ENCODE peak calls at places on chromosomes 4 and X, in seven cellular contexts. A is HCEC 1CT; H is stimulated activated CD8-positive, alpha-beta memory T cell treated with anti-CD3 and anti-CD28 coated beads, Interleukin-7, amount 100 ng/mL, for 1 hour; O is 8988T; C is SW480; R is lower leg skin; P is ovary. Y is an unnamed sample.

GRCh38 chrX:72569786-72570185 is 2.9 kb downstream of the HDAC8 start:
- DNase-seq in A (peak; percentile 73), H (no peak), O (no peak), C (no peak), R (no peak), P (no peak), Y (no peak)

GRCh38 chr4:71066737-71067716 is 73.6 kb downstream of the DCK start:
- DNase-seq in A (no peak), H (no peak), O (no peak), C (no peak), R (no peak), P (no peak), Y (no peak)

GRCh38 chrX:2342281-2342688 is 158.5 kb downstream of the DHRSX start:
- DNase-seq in A (no peak), H (no peak), O (no peak), C (no peak), R (peak; percentile 45), P (no peak), Y (peak; percentile 97)

GRCh38 chr4:25852105-25852504 is 10.7 kb downstream of the SEL1L3 start:
- DNase-seq in A (no peak), H (no peak), O (no peak), C (no peak), R (no peak), P (no peak), Y (no peak)

GRCh38 chrX:150856101-150856500 is 42.4 kb downstream of the CD99L2 start:
- DNase-seq in A (no peak), H (no peak), O (no peak), C (no peak), R (no peak), P (no peak), Y (no peak)

GRCh38 chr4:82293304-82293703 is 80.5 kb downstream of the HNRNPD start:
- DNase-seq in A (no peak), H (no peak), O (no peak), C (peak; percentile 13), R (no peak), P (no peak), Y (no peak)

GRCh38 chr4:89152972-89153371 is 41.6 kb downstream of the TIGD2 start:
- DNase-seq in A (no peak), H (no peak), O (no peak), C (no peak), R (no peak), P (no peak), Y (no peak)

GRCh38 chr4:142567199-142567598 is 278.9 kb downstream of the INPP4B start:
- DNase-seq in A (no peak), H (peak; percentile 11), O (no peak), C (no peak), R (no peak), P (no peak), Y (no peak)

GRCh38 chr4:182826391-182826790 is 90.8 kb downstream of the DCTD start:
- DNase-seq in A (no peak), H (no peak), O (no peak), C (no peak), R (no peak), P (no peak), Y (no peak)

GRCh38 chr4:11005321-11005720 is 320.8 kb upstream of the CLNK start:
- DNase-seq in A (no peak), H (no peak), O (no peak), C (no peak), R (no peak), P (no peak), Y (no peak)

GRCh38 chr4:7387925-7388324 is 46.8 kb downstream of the PSAPL1 start:
- DNase-seq in A (no peak), H (no peak), O (no peak), C (no peak), R (no peak), P (no peak), Y (no peak)

GRCh38 chrX:11426712-11427081 is 133.5 kb downstream of the AMELX start:
- DNase-seq in A (no peak), H (no peak), O (no peak), C (no peak), R (no peak), P (no peak), Y (no peak)

GRCh38 chr4:111556141-111556781 is 589.0 kb upstream of the FAM241A start:
- DNase-seq in A (peak; percentile 26), H (no peak), O (no peak), C (no peak), R (no peak), P (no peak), Y (no peak)

GRCh38 chrX:122055979-122056715 is 1008.7 kb downstream of the GLUD2 start:
- DNase-seq in A (no peak), H (no peak), O (no peak), C (no peak), R (no peak), P (no peak), Y (no peak)

GRCh38 chr4:102420563-102421221 is 75.4 kb upstream of the SLC39A8 start:
- DNase-seq in A (no peak), H (no peak), O (no peak), C (no peak), R (no peak), P (no peak), Y (no peak)

GRCh38 chr4:115090483-115091075 is 22.8 kb downstream of the NDST4 start:
- DNase-seq in A (no peak), H (no peak), O (no peak), C (peak; percentile 46), R (no peak), P (no peak), Y (no peak)

GRCh38 chrX:78029663-78030062 is 60.2 kb upstream of the PGAM4 start:
- DNase-seq in A (peak; percentile 26), H (no peak), O (no peak), C (peak; percentile 30), R (no peak), P (peak; percentile 10), Y (no peak)

GRCh38 chr4:61590881-61591280 is 390.8 kb downstream of the ADGRL3 start:
- DNase-seq in A (no peak), H (no peak), O (no peak), C (no peak), R (no peak), P (no peak), Y (no peak)

GRCh38 chr4:105147226-105148151 is 813 bp downstream of the TET2 start:
- DNase-seq in A (no peak), H (no peak), O (no peak), C (peak; percentile 63), R (no peak), P (peak; percentile 28), Y (peak; percentile 8)

GRCh38 chr4:74934016-74934821 is 1.3 kb downstream of the PARM1 start:
- DNase-seq in A (no peak), H (no peak), O (peak; percentile 7), C (peak; percentile 39), R (no peak), P (peak; percentile 16), Y (no peak)

GRCh38 chr4:150501019-150501727 is 80.8 kb upstream of the MAB21L2 start:
- DNase-seq in A (peak; percentile 84), H (no peak), O (no peak), C (no peak), R (no peak), P (no peak), Y (no peak)

GRCh38 chr4:98485816-98486355 is 172.5 kb downstream of the TSPAN5 start:
- DNase-seq in A (no peak), H (no peak), O (no peak), C (no peak), R (peak; percentile 4), P (no peak), Y (no peak)

GRCh38 chr4:153438916-153439756 is 27.0 kb upstream of the TMEM131L start:
- DNase-seq in A (no peak), H (peak; percentile 12), O (no peak), C (no peak), R (no peak), P (no peak), Y (no peak)

GRCh38 chrX:28847423-28847822 is 260.2 kb downstream of the IL1RAPL1 start:
- DNase-seq in A (no peak), H (no peak), O (no peak), C (peak; percentile 1), R (no peak), P (no peak), Y (peak; percentile 4)

GRCh38 chr4:82230310-82230709 is 143.5 kb downstream of the HNRNPD start:
- DNase-seq in A (no peak), H (no peak), O (no peak), C (peak; percentile 12), R (no peak), P (no peak), Y (no peak)

GRCh38 chr4:71558248-71558647 is 219.4 kb downstream of the SLC4A4 start:
- DNase-seq in A (no peak), H (no peak), O (no peak), C (no peak), R (no peak), P (no peak), Y (no peak)

GRCh38 chrX:151703487-151703886 is 8.2 kb downstream of the PRRG3 start:
- DNase-seq in A (no peak), H (no peak), O (no peak), C (no peak), R (peak; percentile 88), P (peak; percentile 50), Y (no peak)

GRCh38 chrX:39613997-39614679 is 483.6 kb downstream of the BCOR start:
- DNase-seq in A (no peak), H (no peak), O (no peak), C (peak; percentile 82), R (no peak), P (no peak), Y (no peak)

GRCh38 chr4:74969507-74970474 is 36.9 kb downstream of the PARM1 start:
- DNase-seq in A (no peak), H (no peak), O (no peak), C (no peak), R (no peak), P (no peak), Y (peak; percentile 69)

GRCh38 chr4:182752158-182752910 is 164.9 kb downstream of the DCTD start:
- DNase-seq in A (peak; percentile 64), H (no peak), O (no peak), C (no peak), R (no peak), P (no peak), Y (no peak)

GRCh38 chrX:47145408-47146120 is 543 bp downstream of the RBM10 start:
- DNase-seq in A (no peak), H (peak; percentile 1), O (no peak), C (no peak), R (no peak), P (no peak), Y (no peak)

Y was measured in gastrocnemius medialis.